ENCODE peak calls at places on chromosome 18, in seven cellular contexts. S is GM23338, F is A549, D is K562, R is HCT116, O is HepG2, H is GM12878. W is an unnamed sample.

GRCh38 chr18:50401888-50402287 is 27.0 kb downstream of the SKA1 start:
- DNase-seq in S (peak), F (no peak), D (peak), R (no peak), O (peak), H (no peak), W (peak)

GRCh38 chr18:36130883-36131653 is 1.4 kb downstream of the ELP2 start:
- DNase-seq in S (peak), F (no peak), D (no peak), R (no peak), O (no peak), H (no peak), W (peak)

GRCh38 chr18:37298816-37299215 is 266.8 kb downstream of the CELF4 start:
- DNase-seq in S (no peak), F (no peak), D (no peak), R (no peak), O (no peak), H (no peak), W (no peak)

GRCh38 chr18:11767935-11768334 is 78.9 kb downstream of the GNAL start:
- DNase-seq in S (no peak), F (no peak), D (no peak), R (no peak), O (no peak), H (no peak), W (no peak)

GRCh38 chr18:59718108-59719057 is 21.2 kb upstream of the CCBE1 start:
- DNase-seq in S (no peak), F (peak), D (no peak), R (no peak), O (no peak), H (no peak), W (peak)

GRCh38 chr18:48074929-48075706 is 144.7 kb upstream of the SMAD2 start:
- DNase-seq in S (no peak), F (no peak), D (no peak), R (no peak), O (no peak), H (no peak), W (no peak)

GRCh38 chr18:55214534-55214933 is 255.3 kb upstream of the CCDC68 start:
- DNase-seq in S (peak), F (no peak), D (no peak), R (no peak), O (no peak), H (no peak), W (no peak)

GRCh38 chr18:77095356-77096030 is 37.1 kb downstream of the MBP start:
- DNase-seq in S (no peak), F (no peak), D (no peak), R (no peak), O (no peak), H (no peak), W (no peak)

GRCh38 chr18:54780285-54780861 is 47.9 kb upstream of the RAB27B start:
- DNase-seq in S (no peak), F (no peak), D (no peak), R (no peak), O (no peak), H (no peak), W (no peak)

GRCh38 chr18:22286576-22286975 is 117.2 kb downstream of the GATA6 start:
- DNase-seq in S (no peak), F (peak), D (no peak), R (no peak), O (no peak), H (no peak), W (no peak)

GRCh38 chr18:77207540-77207939 is 42.1 kb upstream of the GALR1 start:
- DNase-seq in S (peak), F (peak), D (no peak), R (peak), O (peak), H (no peak), W (peak)

GRCh38 chr18:29383311-29384273 is 1206.7 kb upstream of the CDH2 start:
- DNase-seq in S (no peak), F (no peak), D (no peak), R (no peak), O (no peak), H (peak), W (no peak)

GRCh38 chr18:72544092-72544886 is at the start of gene CBLN2:
- DNase-seq in S (peak), F (peak), D (peak), R (no peak), O (peak), H (no peak), W (peak)

GRCh38 chr18:3596324-3597158 is 146.6 kb downstream of the TGIF1 start:
- DNase-seq in S (no peak), F (peak), D (peak), R (no peak), O (peak), H (no peak), W (peak)

GRCh38 chr18:11885278-11885991 is 22.7 kb downstream of the MPPE1 start:
- DNase-seq in S (no peak), F (no peak), D (no peak), R (no peak), O (peak), H (no peak), W (no peak)

GRCh38 chr18:49185636-49186035 is 234.9 kb upstream of the SMAD7 start:
- DNase-seq in S (no peak), F (no peak), D (no peak), R (no peak), O (no peak), H (no peak), W (no peak)

GRCh38 chr18:66640431-66640830 is 36.5 kb upstream of the CDH19 start:
- DNase-seq in S (no peak), F (peak), D (no peak), R (no peak), O (no peak), H (no peak), W (no peak)

GRCh38 chr18:46071894-46072867 is at the start of gene PSTPIP2:
- DNase-seq in S (peak), F (no peak), D (peak), R (peak), O (no peak), H (no peak), W (peak)

GRCh38 chr18:32422185-32422584 is 48.5 kb downstream of the GAREM1 start:
- DNase-seq in S (no peak), F (no peak), D (no peak), R (no peak), O (no peak), H (no peak), W (no peak)

GRCh38 chr18:14963246-14963645 is 215.3 kb downstream of the ANKRD30B start:
- DNase-seq in S (no peak), F (no peak), D (no peak), R (no peak), O (no peak), H (no peak), W (no peak)

GRCh38 chr18:5628512-5629255 is 84.9 kb upstream of the EPB41L3 start:
- DNase-seq in S (peak), F (peak), D (no peak), R (no peak), O (no peak), H (no peak), W (peak)

GRCh38 chr18:51447351-51447896 is 249.9 kb upstream of the MEX3C start:
- DNase-seq in S (peak), F (no peak), D (no peak), R (no peak), O (no peak), H (no peak), W (no peak)

GRCh38 chr18:28728891-28729290 is 552.0 kb upstream of the CDH2 start:
- DNase-seq in S (no peak), F (no peak), D (no peak), R (no peak), O (no peak), H (no peak), W (no peak)

GRCh38 chr18:35406666-35407065 is 29.5 kb upstream of the ZNF396 start:
- DNase-seq in S (no peak), F (no peak), D (peak), R (no peak), O (no peak), H (no peak), W (no peak)

GRCh38 chr18:33135951-33136660 is 304.4 kb downstream of the CCDC178 start:
- DNase-seq in S (no peak), F (no peak), D (no peak), R (no peak), O (no peak), H (no peak), W (no peak)

GRCh38 chr18:54388203-54389142 is 30.8 kb downstream of the C18orf54 start:
- DNase-seq in S (peak), F (peak), D (peak), R (peak), O (peak), H (peak), W (no peak)

GRCh38 chr18:23276456-23276855 is 141.2 kb downstream of the CABLES1 start:
- DNase-seq in S (no peak), F (no peak), D (no peak), R (no peak), O (no peak), H (no peak), W (no peak)

GRCh38 chr18:59742325-59743111 is 45.3 kb upstream of the CCBE1 start:
- DNase-seq in S (no peak), F (no peak), D (no peak), R (no peak), O (no peak), H (no peak), W (no peak)

GRCh38 chr18:65221736-65222135 is 529.1 kb upstream of the CDH7 start:
- DNase-seq in S (no peak), F (no peak), D (no peak), R (no peak), O (no peak), H (no peak), W (no peak)

GRCh38 chr18:37665346-37665745 is 99.7 kb upstream of the CELF4 start:
- DNase-seq in S (no peak), F (no peak), D (no peak), R (no peak), O (no peak), H (no peak), W (no peak)

GRCh38 chr18:52322307-52322706 is 17.7 kb upstream of the DCC start:
- DNase-seq in S (no peak), F (no peak), D (no peak), R (no peak), O (no peak), H (no peak), W (no peak)

GRCh38 chr18:47772374-47773248 is 157.8 kb downstream of the SMAD2 start:
- DNase-seq in S (peak), F (peak), D (peak), R (peak), O (peak), H (no peak), W (no peak)

GRCh38 chr18:44792456-44793080 is 111.9 kb downstream of the SETBP1 start:
- DNase-seq in S (no peak), F (no peak), D (no peak), R (no peak), O (no peak), H (no peak), W (no peak)

GRCh38 chr18:44536619-44537018 is 144.1 kb upstream of the SETBP1 start:
- DNase-seq in S (no peak), F (no peak), D (no peak), R (no peak), O (no peak), H (no peak), W (no peak)

DNA sequence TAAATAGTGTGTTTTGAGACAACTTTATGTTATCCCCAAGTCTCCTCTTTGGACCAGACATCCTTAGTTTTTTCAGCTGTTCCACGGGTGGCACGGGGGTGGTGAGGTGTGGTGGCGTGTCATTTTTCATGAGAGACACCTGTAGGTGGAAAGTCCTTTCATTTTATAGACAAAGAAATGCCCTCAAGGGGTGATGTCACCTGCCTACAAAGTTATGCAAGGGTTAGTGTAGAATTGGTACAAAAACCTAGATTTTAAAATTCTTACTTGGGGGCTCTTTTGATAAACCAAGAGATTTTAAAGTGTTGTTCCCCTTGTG is 15.3 kb downstream of the CTDP1 start:
- DNase-seq in S (no peak), F (no peak), D (no peak), R (no peak), O (no peak), H (no peak), W (no peak)
- H3K4me2 ChIP-seq in S (no peak), F (no peak), D (no peak), R (no peak), O (no peak), H (no peak), W (no peak)

DNA sequence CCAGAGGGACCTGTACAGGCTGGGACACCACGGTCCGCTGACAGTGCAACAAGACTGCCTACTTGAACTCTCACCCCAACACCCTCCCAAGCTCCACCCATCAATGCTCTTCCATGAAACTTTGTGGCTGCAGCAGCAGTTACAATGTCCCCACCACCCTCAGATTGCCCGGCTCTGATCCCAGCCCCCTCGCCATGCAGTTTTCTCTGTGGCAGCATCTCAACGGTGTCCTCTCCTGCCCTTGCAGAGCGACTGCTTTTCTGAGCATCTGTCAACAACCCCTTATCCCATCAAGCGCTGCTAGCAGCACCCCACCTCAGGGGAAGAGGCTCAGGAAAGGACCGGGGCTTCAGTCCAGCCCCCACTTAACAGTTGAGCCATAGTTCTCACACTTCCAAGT is 137.1 kb upstream of the NDUFV2 start:
- DNase-seq in S (no peak), F (no peak), D (no peak), R (no peak), O (no peak), H (no peak), W (no peak)
- TF ChIP-seq REST in S (no peak), F (no peak), D (no peak), R (no peak), O (no peak), H (no peak), W (no peak)

DNA sequence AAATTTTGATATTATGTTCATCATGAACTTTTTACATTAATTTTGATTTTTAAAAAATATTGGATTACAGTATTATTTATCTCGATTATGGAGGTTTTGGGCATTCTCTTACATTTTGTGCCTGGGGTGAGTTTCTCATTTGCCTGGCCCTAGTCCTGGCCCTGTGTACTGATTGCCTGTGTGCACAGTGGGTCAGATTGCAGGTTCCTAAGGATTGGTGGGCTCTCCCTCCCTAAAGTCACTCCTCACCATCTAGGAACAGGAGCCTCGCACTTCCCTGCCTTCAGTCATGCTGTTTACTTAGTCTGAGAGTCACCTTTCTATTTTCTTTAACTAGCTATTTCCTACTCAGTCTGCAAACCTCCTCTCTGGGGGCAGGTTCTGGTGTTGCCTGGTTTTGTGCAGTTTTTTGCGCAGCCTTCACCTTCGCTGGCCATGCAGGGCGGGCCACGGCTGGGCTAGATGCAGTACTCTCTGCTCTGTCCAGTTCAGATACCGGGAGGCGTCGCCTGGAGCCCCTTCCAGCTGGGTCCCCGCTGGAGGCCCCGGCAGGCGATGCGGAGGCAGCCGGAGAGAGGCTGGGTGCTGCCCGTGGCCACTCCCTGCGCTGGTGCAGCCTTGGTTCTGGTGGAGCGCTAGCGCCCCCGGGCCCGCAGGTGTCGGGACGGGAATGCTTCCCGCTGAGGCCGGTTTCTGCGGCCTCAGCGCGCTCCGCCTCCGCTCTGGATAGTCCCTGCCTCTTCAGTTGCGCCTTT is 23.3 kb upstream of the MC5R start:
- DNase-seq in S (peak), F (peak), D (peak), R (peak), O (peak), H (no peak), W (peak)
- H3K4me2 ChIP-seq in S (peak), F (peak), D (no peak), R (peak), O (peak), H (no peak), W (peak)

GRCh38 chr18:26538524-26538923 is 9.8 kb downstream of the KCTD1 start:
- DNase-seq in S (no peak), F (no peak), D (no peak), R (no peak), O (no peak), H (no peak), W (no peak)
- TF ChIP-seq REST in S (no peak), F (no peak), D (no peak), R (no peak), O (no peak), H (no peak), W (no peak)

GRCh38 chr18:9029131-9029530 is 73.4 kb upstream of the NDUFV2 start:
- DNase-seq in S (no peak), F (no peak), D (no peak), R (no peak), O (no peak), H (no peak), W (no peak)
- H3K4me2 ChIP-seq in S (no peak), F (no peak), D (no peak), R (peak), O (no peak), H (no peak), W (no peak)

GRCh38 chr18:8779251-8779650 is 73.9 kb downstream of the MTCL1 start:
- DNase-seq in S (no peak), F (no peak), D (no peak), R (no peak), O (no peak), H (no peak), W (no peak)

GRCh38 chr18:8777846-8778245 is 72.5 kb downstream of the MTCL1 start:
- DNase-seq in S (no peak), F (no peak), D (no peak), R (no peak), O (no peak), H (no peak), W (no peak)

GRCh38 chr18:8780227-8780626 is 74.9 kb downstream of the MTCL1 start:
- DNase-seq in S (no peak), F (no peak), D (no peak), R (no peak), O (no peak), H (no peak), W (no peak)

GRCh38 chr18:8778386-8778785 is 73.0 kb downstream of the MTCL1 start:
- DNase-seq in S (no peak), F (no peak), D (no peak), R (no peak), O (no peak), H (no peak), W (no peak)

DNA sequence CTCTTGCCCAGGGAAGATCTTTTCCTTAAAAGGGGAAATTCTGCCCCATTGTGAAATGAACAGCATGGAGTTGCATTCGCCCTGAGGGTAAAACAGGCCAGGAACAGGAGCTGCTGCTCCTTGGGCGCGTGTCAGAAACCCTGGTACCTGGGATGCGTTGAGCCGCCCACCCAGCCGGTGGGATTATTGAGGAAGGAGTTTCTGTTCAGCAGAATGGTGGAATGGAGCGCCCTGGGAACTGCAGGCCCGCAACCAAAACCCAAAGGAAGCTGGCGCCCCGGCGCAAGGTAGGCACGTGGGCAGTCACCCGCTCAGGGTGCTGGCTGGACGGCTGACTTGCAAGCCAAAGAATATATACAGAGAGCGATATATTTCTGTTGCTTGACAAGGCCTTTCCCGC is 73.5 kb downstream of the MTCL1 start:
- DNase-seq in S (no peak), F (no peak), D (no peak), R (no peak), O (no peak), H (no peak), W (no peak)
- TF ChIP-seq REST in S (no peak), F (no peak), D (no peak), R (no peak), O (no peak), H (no peak), W (no peak)

DNA sequence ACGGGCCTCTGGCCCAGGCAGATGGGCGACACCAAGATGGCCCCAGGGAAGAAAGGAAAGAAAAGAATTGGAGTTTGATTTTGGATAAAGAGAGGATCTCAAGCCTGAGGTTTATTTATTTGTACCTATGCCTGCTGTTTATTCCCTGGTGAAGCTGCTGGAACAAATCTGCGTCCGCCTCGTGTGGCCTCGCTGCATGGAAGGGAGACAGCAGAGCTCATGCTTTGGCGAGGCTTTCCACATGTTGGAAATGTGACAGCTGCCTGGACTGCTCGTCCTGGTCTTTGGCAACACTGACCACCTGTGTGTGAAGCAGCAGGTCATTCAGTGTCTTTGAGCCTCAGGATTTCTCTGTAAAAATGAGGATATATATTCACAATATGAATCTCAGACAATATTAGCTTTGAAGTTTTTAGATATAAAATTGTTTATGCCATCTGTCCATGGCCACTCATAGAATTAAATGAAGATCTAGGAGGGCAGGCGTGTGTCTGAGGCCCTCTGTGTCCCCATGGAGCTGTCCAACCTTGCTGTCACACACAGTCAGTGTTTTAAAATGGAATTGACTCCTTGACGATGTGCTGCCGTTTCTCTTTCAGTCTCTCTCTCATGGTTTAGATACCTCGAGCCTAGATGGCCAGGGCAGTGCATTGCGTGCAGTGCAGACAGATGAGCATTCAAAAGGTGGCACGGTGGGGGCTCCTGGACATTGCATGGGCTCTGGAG is 94.3 kb downstream of the SOCS6 start:
- DNase-seq in S (no peak), F (no peak), D (no peak), R (no peak), O (no peak), H (no peak), W (no peak)
- H3K4me2 ChIP-seq in S (no peak), F (peak), D (no peak), R (peak), O (no peak), H (no peak), W (no peak)

DNA sequence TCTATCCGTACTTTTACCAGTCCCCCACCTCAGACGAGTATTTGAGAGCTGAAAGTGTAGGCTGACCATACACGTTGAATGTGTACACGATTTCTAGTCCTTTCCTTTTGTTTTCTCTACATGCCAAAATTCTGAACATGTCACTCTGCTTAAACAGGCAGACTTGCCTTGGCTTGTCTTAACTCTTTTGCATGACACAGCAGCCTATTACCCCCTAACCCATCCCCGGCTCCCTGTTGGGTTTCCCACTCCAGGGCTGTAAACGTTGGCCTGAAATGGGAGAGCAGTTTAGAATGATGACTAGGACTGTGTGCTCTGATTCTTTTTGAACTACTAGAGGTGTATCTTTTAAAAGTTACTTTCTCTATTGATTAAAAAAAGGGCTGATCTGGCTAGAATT is 19.1 kb downstream of the MTCL1 start:
- DNase-seq in S (peak), F (no peak), D (no peak), R (no peak), O (no peak), H (no peak), W (no peak)
- TF ChIP-seq REST in S (no peak), F (no peak), D (no peak), R (no peak), O (no peak), H (no peak), W (no peak)